ENCODE peak calls at places on chromosome 2, in nine cellular contexts. One of them, this sample, is unnamed.

GRCh38 chr2:65786001-65786400 is 353.6 kb upstream of the SPRED2 start:
- DNase-seq in transverse colon: no peak
- DNase-seq in CD4-positive, CD25-positive, alpha-beta regulatory T cell: no peak
- DNase-seq in neuronal stem cell: no peak
- DNase-seq in body of pancreas: no peak
- DNase-seq in GM23248: no peak
- DNase-seq in caudate nucleus: no peak
- DNase-seq in tibial artery: no peak
- DNase-seq in foreskin keratinocyte: no peak
- DNase-seq in this sample: no peak

GRCh38 chr2:233247744-233248143 is 3.7 kb upstream of the ATG16L1 start:
- DNase-seq in CD4-positive, CD25-positive, alpha-beta regulatory T cell: peak
- DNase-seq in GM23248: peak
- DNase-seq in foreskin keratinocyte: peak
- DNase-seq in neuronal stem cell: no peak
- DNase-seq in caudate nucleus: peak
- DNase-seq in body of pancreas: no peak
- DNase-seq in transverse colon: no peak
- DNase-seq in tibial artery: no peak
- DNase-seq in this sample: peak

GRCh38 chr2:106158871-106159270 is 35.2 kb downstream of the UXS1 start:
- DNase-seq in CD4-positive, CD25-positive, alpha-beta regulatory T cell: peak
- DNase-seq in GM23248: no peak
- DNase-seq in caudate nucleus: no peak
- DNase-seq in neuronal stem cell: no peak
- DNase-seq in body of pancreas: no peak
- DNase-seq in tibial artery: no peak
- DNase-seq in transverse colon: no peak
- DNase-seq in foreskin keratinocyte: no peak
- DNase-seq in this sample: no peak

GRCh38 chr2:86225581-86225980 is 26.3 kb downstream of the MRPL35 start:
- DNase-seq in foreskin keratinocyte: no peak
- DNase-seq in neuronal stem cell: no peak
- DNase-seq in CD4-positive, CD25-positive, alpha-beta regulatory T cell: peak
- DNase-seq in tibial artery: peak
- DNase-seq in transverse colon: peak
- DNase-seq in caudate nucleus: peak
- DNase-seq in body of pancreas: no peak
- DNase-seq in GM23248: no peak
- DNase-seq in this sample: no peak

GRCh38 chr2:68292108-68292710 is 27.5 kb downstream of the CNRIP1 start:
- DNase-seq in CD4-positive, CD25-positive, alpha-beta regulatory T cell: peak
- DNase-seq in body of pancreas: peak
- DNase-seq in tibial artery: no peak
- DNase-seq in neuronal stem cell: no peak
- DNase-seq in transverse colon: no peak
- DNase-seq in caudate nucleus: no peak
- DNase-seq in foreskin keratinocyte: peak
- DNase-seq in GM23248: peak
- DNase-seq in this sample: no peak

GRCh38 chr2:7673843-7674242 is 756.6 kb downstream of the RNF144A start:
- DNase-seq in body of pancreas: no peak
- DNase-seq in neuronal stem cell: no peak
- DNase-seq in foreskin keratinocyte: no peak
- DNase-seq in transverse colon: no peak
- DNase-seq in GM23248: peak
- DNase-seq in caudate nucleus: no peak
- DNase-seq in CD4-positive, CD25-positive, alpha-beta regulatory T cell: no peak
- DNase-seq in tibial artery: no peak
- DNase-seq in this sample: no peak

GRCh38 chr2:174762464-174762863 is 1.8 kb downstream of the CHRNA1 start:
- DNase-seq in transverse colon: no peak
- DNase-seq in CD4-positive, CD25-positive, alpha-beta regulatory T cell: no peak
- DNase-seq in caudate nucleus: no peak
- DNase-seq in tibial artery: no peak
- DNase-seq in GM23248: no peak
- DNase-seq in body of pancreas: no peak
- DNase-seq in foreskin keratinocyte: no peak
- DNase-seq in neuronal stem cell: no peak
- DNase-seq in this sample: no peak

GRCh38 chr2:28676153-28676835 is 75.3 kb upstream of the PPP1CB start:
- DNase-seq in tibial artery: no peak
- DNase-seq in GM23248: no peak
- DNase-seq in body of pancreas: no peak
- DNase-seq in foreskin keratinocyte: no peak
- DNase-seq in neuronal stem cell: no peak
- DNase-seq in transverse colon: no peak
- DNase-seq in caudate nucleus: no peak
- DNase-seq in CD4-positive, CD25-positive, alpha-beta regulatory T cell: no peak
- DNase-seq in this sample: no peak

GRCh38 chr2:199704358-199705238 is 146.4 kb downstream of the FTCDNL1 start:
- DNase-seq in body of pancreas: peak
- DNase-seq in transverse colon: peak
- DNase-seq in neuronal stem cell: peak
- DNase-seq in caudate nucleus: no peak
- DNase-seq in foreskin keratinocyte: peak
- DNase-seq in CD4-positive, CD25-positive, alpha-beta regulatory T cell: peak
- DNase-seq in GM23248: peak
- DNase-seq in tibial artery: no peak
- DNase-seq in this sample: no peak

GRCh38 chr2:174138161-174138560 is 110.2 kb downstream of the OLA1 start:
- DNase-seq in transverse colon: no peak
- DNase-seq in caudate nucleus: no peak
- DNase-seq in tibial artery: no peak
- DNase-seq in GM23248: peak
- DNase-seq in CD4-positive, CD25-positive, alpha-beta regulatory T cell: peak
- DNase-seq in foreskin keratinocyte: peak
- DNase-seq in body of pancreas: no peak
- DNase-seq in neuronal stem cell: no peak
- DNase-seq in this sample: no peak

GRCh38 chr2:162073776-162074578 is at the start of gene DPP4:
- DNase-seq in body of pancreas: peak
- DNase-seq in neuronal stem cell: peak
- DNase-seq in CD4-positive, CD25-positive, alpha-beta regulatory T cell: peak
- DNase-seq in caudate nucleus: no peak
- DNase-seq in transverse colon: peak
- DNase-seq in GM23248: peak
- DNase-seq in foreskin keratinocyte: no peak
- DNase-seq in tibial artery: peak
- DNase-seq in this sample: no peak

GRCh38 chr2:233492738-233493137 is 73.8 kb downstream of the USP40 start:
- DNase-seq in GM23248: no peak
- DNase-seq in neuronal stem cell: no peak
- DNase-seq in CD4-positive, CD25-positive, alpha-beta regulatory T cell: no peak
- DNase-seq in foreskin keratinocyte: peak
- DNase-seq in caudate nucleus: no peak
- DNase-seq in transverse colon: no peak
- DNase-seq in tibial artery: no peak
- DNase-seq in body of pancreas: no peak
- DNase-seq in this sample: peak

GRCh38 chr2:216690451-216691209 is 4.7 kb downstream of the IGFBP5 start:
- DNase-seq in body of pancreas: no peak
- DNase-seq in tibial artery: peak
- DNase-seq in caudate nucleus: no peak
- DNase-seq in neuronal stem cell: no peak
- DNase-seq in transverse colon: no peak
- DNase-seq in GM23248: peak
- DNase-seq in foreskin keratinocyte: no peak
- DNase-seq in CD4-positive, CD25-positive, alpha-beta regulatory T cell: no peak
- DNase-seq in this sample: no peak

GRCh38 chr2:58428286-58428552 is 187.1 kb upstream of the FANCL start:
- DNase-seq in body of pancreas: no peak
- DNase-seq in GM23248: peak
- DNase-seq in CD4-positive, CD25-positive, alpha-beta regulatory T cell: no peak
- DNase-seq in caudate nucleus: no peak
- DNase-seq in transverse colon: no peak
- DNase-seq in neuronal stem cell: peak
- DNase-seq in foreskin keratinocyte: no peak
- DNase-seq in tibial artery: no peak
- DNase-seq in this sample: no peak

GRCh38 chr2:155332016-155332415 is 633.5 kb downstream of the KCNJ3 start:
- DNase-seq in caudate nucleus: no peak
- DNase-seq in body of pancreas: no peak
- DNase-seq in tibial artery: no peak
- DNase-seq in transverse colon: no peak
- DNase-seq in CD4-positive, CD25-positive, alpha-beta regulatory T cell: no peak
- DNase-seq in GM23248: no peak
- DNase-seq in neuronal stem cell: no peak
- DNase-seq in foreskin keratinocyte: no peak
- DNase-seq in this sample: no peak

GRCh38 chr2:205903549-205904129 is 182.3 kb downstream of the INO80D start:
- DNase-seq in caudate nucleus: no peak
- DNase-seq in body of pancreas: peak
- DNase-seq in CD4-positive, CD25-positive, alpha-beta regulatory T cell: peak
- DNase-seq in tibial artery: no peak
- DNase-seq in neuronal stem cell: peak
- DNase-seq in GM23248: peak
- DNase-seq in transverse colon: peak
- DNase-seq in foreskin keratinocyte: no peak
- DNase-seq in this sample: no peak

GRCh38 chr2:31475692-31476091 is 61.1 kb upstream of the XDH start:
- DNase-seq in GM23248: peak
- DNase-seq in tibial artery: no peak
- DNase-seq in CD4-positive, CD25-positive, alpha-beta regulatory T cell: no peak
- DNase-seq in foreskin keratinocyte: peak
- DNase-seq in neuronal stem cell: no peak
- DNase-seq in transverse colon: no peak
- DNase-seq in caudate nucleus: no peak
- DNase-seq in body of pancreas: no peak
- DNase-seq in this sample: peak

GRCh38 chr2:36355890-36356198 is 266 bp downstream of the CRIM1 start:
- DNase-seq in neuronal stem cell: no peak
- DNase-seq in CD4-positive, CD25-positive, alpha-beta regulatory T cell: no peak
- DNase-seq in tibial artery: no peak
- DNase-seq in transverse colon: no peak
- DNase-seq in GM23248: no peak
- DNase-seq in caudate nucleus: no peak
- DNase-seq in body of pancreas: no peak
- DNase-seq in foreskin keratinocyte: no peak
- DNase-seq in this sample: no peak
- H3K27ac ChIP-seq in neuronal stem cell: peak
- H3K27ac ChIP-seq in CD4-positive, CD25-positive, alpha-beta regulatory T cell: no peak
- H3K27ac ChIP-seq in tibial artery: peak
- H3K27ac ChIP-seq in transverse colon: peak
- H3K27ac ChIP-seq in GM23248: peak
- H3K27ac ChIP-seq in caudate nucleus: peak
- H3K27ac ChIP-seq in body of pancreas: peak
- H3K27ac ChIP-seq in foreskin keratinocyte: peak
- H3K27ac ChIP-seq in this sample: peak

GRCh38 chr2:136135462-136135861 is 17.5 kb upstream of the CXCR4 start:
- DNase-seq in body of pancreas: no peak
- DNase-seq in caudate nucleus: no peak
- DNase-seq in GM23248: no peak
- DNase-seq in transverse colon: no peak
- DNase-seq in neuronal stem cell: no peak
- DNase-seq in CD4-positive, CD25-positive, alpha-beta regulatory T cell: no peak
- DNase-seq in foreskin keratinocyte: no peak
- DNase-seq in tibial artery: no peak
- DNase-seq in this sample: no peak
- H3K27ac ChIP-seq in body of pancreas: no peak
- H3K27ac ChIP-seq in caudate nucleus: no peak
- H3K27ac ChIP-seq in GM23248: no peak
- H3K27ac ChIP-seq in transverse colon: peak
- H3K27ac ChIP-seq in neuronal stem cell: no peak
- H3K27ac ChIP-seq in CD4-positive, CD25-positive, alpha-beta regulatory T cell: peak
- H3K27ac ChIP-seq in foreskin keratinocyte: no peak
- H3K27ac ChIP-seq in tibial artery: no peak
- H3K27ac ChIP-seq in this sample: no peak

DNA sequence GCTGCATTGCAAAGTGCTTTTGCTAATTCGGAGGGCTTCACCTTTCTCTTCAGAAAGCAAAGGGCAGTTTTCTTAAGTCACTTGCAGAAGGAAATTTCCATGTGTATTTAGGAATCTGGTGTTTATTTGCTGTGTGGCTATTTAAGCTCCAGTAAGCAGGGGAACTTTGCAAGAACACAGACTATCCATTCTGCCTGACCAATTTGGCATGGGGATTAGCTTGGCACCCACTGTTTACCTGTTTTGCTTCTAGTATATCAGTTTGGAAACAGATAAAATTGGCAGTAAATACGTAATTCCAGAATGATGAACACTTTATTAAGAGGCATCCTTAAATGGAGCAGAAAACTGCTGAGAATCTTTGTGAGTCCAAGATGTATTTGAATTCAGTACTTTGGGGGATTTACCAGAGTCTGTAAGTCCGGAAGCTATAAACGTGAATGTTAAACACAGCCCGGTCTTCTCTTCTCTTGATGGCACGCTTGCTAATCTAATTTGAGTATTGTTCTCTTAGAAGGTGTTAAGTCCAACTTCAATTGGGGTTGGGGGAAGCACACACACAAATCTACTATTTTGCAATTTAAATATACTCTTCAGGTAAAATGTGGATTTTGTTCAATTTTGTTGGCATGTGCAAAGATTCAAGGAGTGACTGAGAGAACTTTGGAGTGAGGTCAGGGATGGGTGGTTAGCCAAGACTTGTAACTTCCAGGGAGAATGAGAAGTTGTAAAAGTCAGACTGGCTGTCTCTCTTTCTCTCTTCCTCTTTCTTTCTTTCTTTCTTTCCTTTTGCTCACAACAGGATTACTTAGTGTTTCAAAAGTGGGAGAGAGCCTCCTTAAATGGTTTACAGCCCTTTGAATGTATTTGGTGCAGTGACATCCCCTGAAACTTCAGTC is 705 bp downstream of the ACKR3 start:
- DNase-seq in GM23248: peak
- DNase-seq in neuronal stem cell: no peak
- DNase-seq in CD4-positive, CD25-positive, alpha-beta regulatory T cell: no peak
- DNase-seq in transverse colon: no peak
- DNase-seq in foreskin keratinocyte: peak
- DNase-seq in caudate nucleus: no peak
- DNase-seq in tibial artery: no peak
- DNase-seq in body of pancreas: no peak
- DNase-seq in this sample: no peak
- H3K27ac ChIP-seq in GM23248: peak
- H3K27ac ChIP-seq in neuronal stem cell: peak
- H3K27ac ChIP-seq in CD4-positive, CD25-positive, alpha-beta regulatory T cell: no peak
- H3K27ac ChIP-seq in transverse colon: peak
- H3K27ac ChIP-seq in foreskin keratinocyte: no peak
- H3K27ac ChIP-seq in caudate nucleus: peak
- H3K27ac ChIP-seq in tibial artery: peak
- H3K27ac ChIP-seq in body of pancreas: peak
- H3K27ac ChIP-seq in this sample: no peak

GRCh38 chr2:159960413-159960812 is 102.0 kb downstream of the PLA2R1 start:
- DNase-seq in CD4-positive, CD25-positive, alpha-beta regulatory T cell: peak
- DNase-seq in foreskin keratinocyte: peak
- DNase-seq in tibial artery: no peak
- DNase-seq in transverse colon: no peak
- DNase-seq in GM23248: peak
- DNase-seq in neuronal stem cell: no peak
- DNase-seq in caudate nucleus: no peak
- DNase-seq in body of pancreas: no peak
- DNase-seq in this sample: peak

GRCh38 chr2:159959136-159959535 is 103.3 kb downstream of the PLA2R1 start:
- DNase-seq in neuronal stem cell: no peak
- DNase-seq in CD4-positive, CD25-positive, alpha-beta regulatory T cell: no peak
- DNase-seq in transverse colon: no peak
- DNase-seq in caudate nucleus: no peak
- DNase-seq in foreskin keratinocyte: no peak
- DNase-seq in body of pancreas: no peak
- DNase-seq in tibial artery: no peak
- DNase-seq in GM23248: no peak
- DNase-seq in this sample: no peak

GRCh38 chr2:159963700-159964099 is 98.7 kb downstream of the PLA2R1 start:
- DNase-seq in caudate nucleus: no peak
- DNase-seq in foreskin keratinocyte: no peak
- DNase-seq in tibial artery: no peak
- DNase-seq in GM23248: no peak
- DNase-seq in body of pancreas: no peak
- DNase-seq in transverse colon: no peak
- DNase-seq in CD4-positive, CD25-positive, alpha-beta regulatory T cell: no peak
- DNase-seq in neuronal stem cell: no peak
- DNase-seq in this sample: no peak

GRCh38 chr2:159961005-159961404 is 101.4 kb downstream of the PLA2R1 start:
- DNase-seq in tibial artery: no peak
- DNase-seq in GM23248: peak
- DNase-seq in caudate nucleus: no peak
- DNase-seq in CD4-positive, CD25-positive, alpha-beta regulatory T cell: no peak
- DNase-seq in foreskin keratinocyte: peak
- DNase-seq in body of pancreas: no peak
- DNase-seq in transverse colon: no peak
- DNase-seq in neuronal stem cell: no peak
- DNase-seq in this sample: no peak
- H3K27ac ChIP-seq in tibial artery: no peak
- H3K27ac ChIP-seq in GM23248: peak
- H3K27ac ChIP-seq in caudate nucleus: no peak
- H3K27ac ChIP-seq in CD4-positive, CD25-positive, alpha-beta regulatory T cell: no peak
- H3K27ac ChIP-seq in foreskin keratinocyte: peak
- H3K27ac ChIP-seq in body of pancreas: no peak
- H3K27ac ChIP-seq in transverse colon: no peak
- H3K27ac ChIP-seq in neuronal stem cell: no peak
- H3K27ac ChIP-seq in this sample: peak

This sample was measured in epithelial cell of prostate.